ENCODE peak calls at places on chromosomes 1 and 21, in nine cellular contexts. F is A549; S is IMR-90; Y is left lung; Q is SK-N-MC; K is adrenal gland; M is neural progenitor cell; E is astrocyte; C is CD4-positive, alpha-beta memory T cell. O is an unnamed sample.

GRCh38 chr1:31505884-31506497 is 70.3 kb upstream of the TINAGL1 start:
- DNase-seq in F (no peak), S (peak), Y (no peak), Q (no peak), K (no peak), M (no peak), E (peak), C (no peak), O (peak)

GRCh38 chr1:77636864-77637263 is 45.6 kb downstream of the ZZZ3 start:
- DNase-seq in F (no peak), S (no peak), Y (no peak), Q (no peak), K (no peak), M (no peak), E (no peak), C (no peak), O (no peak)

GRCh38 chr21:44083631-44084291 is 23.4 kb upstream of the PWP2 start:
- DNase-seq in F (no peak), S (no peak), Y (no peak), Q (no peak), K (no peak), M (no peak), E (no peak), C (peak), O (no peak)

GRCh38 chr1:220151454-220151853 is 57.5 kb downstream of the IARS2 start:
- DNase-seq in F (no peak), S (peak), Y (no peak), Q (no peak), K (peak), M (no peak), E (peak), C (no peak), O (peak)

GRCh38 chr1:45526135-45526644 is 4.5 kb upstream of the PRDX1 start:
- DNase-seq in F (no peak), S (no peak), Y (no peak), Q (no peak), K (no peak), M (no peak), E (no peak), C (no peak), O (no peak)

GRCh38 chr1:76219589-76219914 is 145.0 kb downstream of the ST6GALNAC3 start:
- DNase-seq in F (no peak), S (no peak), Y (no peak), Q (no peak), K (no peak), M (no peak), E (no peak), C (no peak), O (no peak)

GRCh38 chr1:53172751-53173498 is 23.7 kb upstream of the CPT2 start:
- DNase-seq in F (peak), S (no peak), Y (no peak), Q (no peak), K (no peak), M (peak), E (no peak), C (no peak), O (no peak)

GRCh38 chr1:92482665-92483441 is 3.9 kb downstream of the GFI1 start:
- DNase-seq in F (no peak), S (no peak), Y (no peak), Q (no peak), K (no peak), M (peak), E (no peak), C (peak), O (no peak)

GRCh38 chr21:42513151-42513984 is at the start of gene SLC37A1:
- DNase-seq in F (peak), S (no peak), Y (no peak), Q (no peak), K (no peak), M (peak), E (no peak), C (peak), O (peak)

GRCh38 chr1:36750706-36751105 is 268.0 kb upstream of the CSF3R start:
- DNase-seq in F (no peak), S (no peak), Y (no peak), Q (no peak), K (no peak), M (no peak), E (no peak), C (no peak), O (no peak)

GRCh38 chr1:232854786-232855185 is 49.6 kb downstream of the MAP10 start:
- DNase-seq in F (no peak), S (no peak), Y (no peak), Q (no peak), K (no peak), M (no peak), E (no peak), C (no peak), O (no peak)

GRCh38 chr1:157277281-157277680 is 139.1 kb upstream of the ETV3 start:
- DNase-seq in F (no peak), S (no peak), Y (no peak), Q (no peak), K (no peak), M (no peak), E (no peak), C (no peak), O (no peak)

GRCh38 chr1:236495359-236496120 is 28.2 kb upstream of the LGALS8 start:
- DNase-seq in F (no peak), S (no peak), Y (no peak), Q (no peak), K (no peak), M (peak), E (no peak), C (no peak), O (no peak)

GRCh38 chr1:52842643-52843310 is at the start of gene ZYG11A:
- DNase-seq in F (peak), S (peak), Y (peak), Q (no peak), K (peak), M (peak), E (peak), C (peak), O (peak)

GRCh38 chr1:228968841-228969606 is 233.7 kb downstream of the RHOU start:
- DNase-seq in F (no peak), S (no peak), Y (no peak), Q (no peak), K (no peak), M (peak), E (no peak), C (no peak), O (peak)

GRCh38 chr1:111334169-111334568 is 43.5 kb downstream of the CHIA start:
- DNase-seq in F (peak), S (peak), Y (no peak), Q (no peak), K (peak), M (peak), E (peak), C (peak), O (peak)

GRCh38 chr1:54464477-54465146 is 58.4 kb upstream of the SSBP3 start:
- DNase-seq in F (no peak), S (peak), Y (no peak), Q (no peak), K (peak), M (no peak), E (peak), C (no peak), O (no peak)

GRCh38 chr1:212073490-212073889 is 37.9 kb downstream of the DTL start:
- DNase-seq in F (no peak), S (peak), Y (no peak), Q (no peak), K (no peak), M (no peak), E (no peak), C (no peak), O (no peak)

GRCh38 chr1:208202333-208202987 is 41.7 kb downstream of the PLXNA2 start:
- DNase-seq in F (no peak), S (no peak), Y (no peak), Q (no peak), K (no peak), M (peak), E (no peak), C (no peak), O (no peak)

DNA sequence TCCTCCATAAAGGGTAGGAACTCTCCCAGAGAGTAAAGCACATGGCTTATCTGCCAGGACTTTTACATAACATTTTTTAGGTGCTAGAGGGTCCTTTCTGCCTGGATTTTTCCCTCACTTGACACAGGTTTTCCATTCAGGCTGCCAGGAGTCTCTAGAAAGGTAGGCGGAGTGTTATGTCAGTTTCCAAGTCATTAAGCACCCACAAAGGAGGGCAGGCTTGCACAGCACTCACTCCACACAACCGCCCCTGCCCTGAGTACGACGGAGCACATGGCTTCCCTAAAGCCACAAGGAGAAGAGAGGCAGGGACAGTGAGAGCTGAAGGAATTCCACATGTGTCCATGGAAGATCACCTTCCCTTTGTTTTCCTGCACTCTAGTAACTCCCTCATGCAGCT is 55.7 kb downstream of the CAPZB start:
- DNase-seq in F (no peak), S (no peak), Y (no peak), Q (no peak), K (no peak), M (peak), E (peak), C (no peak), O (peak)
- H3K27ac ChIP-seq in F (no peak), S (peak), Y (peak), Q (no peak), K (peak), M (no peak), E (peak), C (no peak), O (peak)

GRCh38 chr1:14841951-14842350 is 243.5 kb downstream of the KAZN start:
- DNase-seq in F (no peak), S (no peak), Y (no peak), Q (no peak), K (no peak), M (no peak), E (no peak), C (no peak), O (no peak)
- H3K27ac ChIP-seq in F (no peak), S (peak), Y (no peak), Q (no peak), K (no peak), M (no peak), E (no peak), C (no peak), O (peak)

GRCh38 chr21:22552390-22552789 is 1554.2 kb downstream of the NCAM2 start:
- DNase-seq in F (no peak), S (no peak), Y (no peak), Q (no peak), K (no peak), M (no peak), E (no peak), C (no peak), O (no peak)

GRCh38 chr21:22554690-22555316 is 1556.6 kb downstream of the NCAM2 start:
- DNase-seq in F (no peak), S (no peak), Y (no peak), Q (no peak), K (no peak), M (no peak), E (no peak), C (no peak), O (no peak)

GRCh38 chr21:22561946-22562345 is 1563.7 kb downstream of the NCAM2 start:
- DNase-seq in F (no peak), S (no peak), Y (no peak), Q (no peak), K (no peak), M (no peak), E (no peak), C (no peak), O (no peak)

GRCh38 chr21:22556829-22557228 is 1558.6 kb downstream of the NCAM2 start:
- DNase-seq in F (no peak), S (no peak), Y (no peak), Q (no peak), K (no peak), M (no peak), E (no peak), C (no peak), O (no peak)
- H3K27ac ChIP-seq in F (no peak), S (no peak), Y (no peak), Q (no peak), K (no peak), M (no peak), E (no peak), C (no peak), O (no peak)

DNA sequence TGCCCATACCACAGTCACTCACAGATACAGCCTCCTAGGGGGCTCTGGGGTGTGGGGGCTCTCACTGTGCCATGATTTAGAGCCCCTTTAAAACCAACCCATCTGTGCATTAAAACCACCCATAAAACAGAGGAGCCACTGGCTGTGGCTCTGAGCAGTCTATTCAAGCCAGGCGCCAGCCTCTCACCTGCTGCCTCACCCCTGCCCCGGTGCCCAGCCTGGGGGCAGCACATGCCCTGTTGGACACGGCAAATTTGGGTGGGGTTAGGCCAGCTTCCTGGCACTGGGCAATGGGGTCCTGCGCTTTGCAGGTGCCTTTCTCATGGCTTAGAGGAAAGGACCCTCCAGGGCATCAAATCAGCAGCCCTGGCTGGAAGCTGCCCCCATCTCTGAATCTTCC is 73.1 kb downstream of the CASZ1 start:
- DNase-seq in F (no peak), S (no peak), Y (no peak), Q (no peak), K (no peak), M (no peak), E (no peak), C (no peak), O (no peak)
- H3K27ac ChIP-seq in F (no peak), S (no peak), Y (peak), Q (no peak), K (no peak), M (no peak), E (no peak), C (no peak), O (no peak)

GRCh38 chr1:114597949-114598348 is 16.5 kb upstream of the BCAS2 start:
- DNase-seq in F (no peak), S (peak), Y (no peak), Q (no peak), K (no peak), M (no peak), E (no peak), C (no peak), O (no peak)
- H3K27ac ChIP-seq in F (no peak), S (no peak), Y (no peak), Q (no peak), K (no peak), M (no peak), E (no peak), C (no peak), O (no peak)

GRCh38 chr1:119163396-119163795 is 22.9 kb upstream of the WARS2 start:
- DNase-seq in F (no peak), S (no peak), Y (no peak), Q (no peak), K (no peak), M (no peak), E (no peak), C (no peak), O (no peak)

GRCh38 chr1:119159963-119160362 is 19.5 kb upstream of the WARS2 start:
- DNase-seq in F (no peak), S (no peak), Y (no peak), Q (no peak), K (no peak), M (no peak), E (no peak), C (no peak), O (no peak)

GRCh38 chr1:119160435-119160834 is 20.0 kb upstream of the WARS2 start:
- DNase-seq in F (no peak), S (peak), Y (no peak), Q (no peak), K (no peak), M (no peak), E (no peak), C (no peak), O (no peak)

GRCh38 chr1:119159096-119159495 is 18.6 kb upstream of the WARS2 start:
- DNase-seq in F (no peak), S (peak), Y (no peak), Q (no peak), K (no peak), M (no peak), E (peak), C (no peak), O (peak)

DNA sequence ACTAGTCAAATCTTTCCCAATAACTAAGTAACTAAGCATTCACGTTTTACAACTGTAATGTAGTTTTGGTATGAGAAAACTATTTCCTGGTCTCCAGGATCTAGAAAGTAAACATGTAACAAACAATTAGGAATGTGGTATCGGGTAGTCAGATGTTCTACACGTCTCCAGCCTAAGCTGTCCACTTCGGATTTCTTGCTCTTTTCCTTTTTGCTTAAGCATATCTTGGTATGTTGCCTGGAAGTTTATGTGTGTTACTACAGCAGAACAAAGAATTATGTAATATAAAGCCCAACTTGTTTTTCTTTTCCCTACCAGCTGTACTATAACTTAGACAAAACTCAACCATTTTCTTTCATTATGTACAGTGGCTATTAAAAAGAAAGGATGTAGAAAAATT is 20.4 kb upstream of the WARS2 start:
- DNase-seq in F (no peak), S (peak), Y (no peak), Q (no peak), K (no peak), M (no peak), E (no peak), C (no peak), O (peak)
- H3K27ac ChIP-seq in F (no peak), S (peak), Y (peak), Q (no peak), K (no peak), M (no peak), E (no peak), C (no peak), O (peak)